ENCODE peak calls at places on chromosomes 2 and 18, in seven cellular contexts. U, P, L, Y, E, J and K are unnamed samples.

GRCh38 chr2:218427741-218428140 is 8.8 kb downstream of the VIL1 start:
- DNase-seq in L (no peak), Y (no peak), J (no peak), E (no peak), P (no peak), U (no peak), K (no peak)

GRCh38 chr2:237614151-237614720 is 13.2 kb upstream of the LRRFIP1 start:
- DNase-seq in Y (no peak), J (no peak), U (peak), P (no peak), E (no peak), L (no peak), K (no peak)

GRCh38 chr18:64026350-64026749 is 56.5 kb downstream of the SERPINB8 start:
- DNase-seq in Y (no peak), U (no peak), L (no peak), E (no peak), P (no peak), J (no peak), K (no peak)

GRCh38 chr2:49028101-49028500 is 126.2 kb downstream of the FSHR start:
- DNase-seq in U (no peak), E (no peak), L (no peak), Y (no peak), J (no peak), P (no peak), K (no peak)

GRCh38 chr2:96637385-96638143 is 548 bp downstream of the KANSL3 start:
- DNase-seq in L (peak), U (peak), Y (peak), J (peak), E (peak), P (peak), K (peak)

GRCh38 chr2:7795358-7796199 is 878.4 kb downstream of the RNF144A start:
- DNase-seq in L (no peak), P (no peak), U (peak), J (no peak), E (peak), Y (no peak), K (no peak)

GRCh38 chr18:74414951-74415515 is 42.1 kb downstream of the DIPK1C start:
- DNase-seq in U (no peak), L (no peak), Y (peak), P (no peak), J (no peak), E (no peak), K (no peak)

GRCh38 chr2:43223412-43224040 is 2.9 kb downstream of the ZFP36L2 start:
- DNase-seq in P (no peak), Y (no peak), J (no peak), L (no peak), U (peak), E (peak), K (no peak)

GRCh38 chr2:10520154-10520553 is 72.0 kb upstream of the ODC1 start:
- DNase-seq in Y (peak), P (no peak), J (no peak), E (no peak), U (no peak), L (no peak), K (no peak)

GRCh38 chr2:188576657-188577056 is 285.0 kb downstream of the GULP1 start:
- DNase-seq in Y (no peak), E (peak), L (no peak), U (no peak), J (no peak), P (no peak), K (no peak)

GRCh38 chr18:8471373-8471772 is 137.9 kb upstream of the RAB12 start:
- DNase-seq in U (no peak), L (no peak), Y (no peak), J (no peak), P (no peak), E (peak), K (no peak)

GRCh38 chr18:3411854-3412268 is 38.1 kb upstream of the TGIF1 start:
- DNase-seq in E (peak), P (peak), U (no peak), J (no peak), L (peak), Y (peak), K (no peak)

GRCh38 chr18:63956755-63957154 is 7.7 kb downstream of the HMSD start:
- DNase-seq in Y (no peak), E (peak), J (no peak), P (no peak), U (no peak), L (no peak), K (no peak)

GRCh38 chr2:28342081-28342967 is 50.3 kb upstream of the FOSL2 start:
- DNase-seq in P (no peak), Y (peak), J (no peak), E (peak), L (peak), U (peak), K (no peak)

GRCh38 chr2:216863029-216863428 is 3.2 kb upstream of the TNP1 start:
- DNase-seq in E (no peak), L (no peak), P (no peak), Y (no peak), U (no peak), J (no peak), K (no peak)

GRCh38 chr2:75381032-75381431 is 179.7 kb downstream of the EVA1A start:
- DNase-seq in U (no peak), P (no peak), E (no peak), Y (no peak), L (no peak), J (no peak), K (no peak)

GRCh38 chr2:146374505-146374904 is 1470.3 kb upstream of the ACVR2A start:
- DNase-seq in U (peak), Y (no peak), J (no peak), L (no peak), E (no peak), P (no peak), K (no peak)

GRCh38 chr2:181686566-181687185 is 6.4 kb upstream of the NEUROD1 start:
- DNase-seq in L (no peak), Y (no peak), P (no peak), U (no peak), J (no peak), E (no peak), K (no peak)

GRCh38 chr18:12119358-12119757 is 25.7 kb downstream of the ANKRD62 start:
- DNase-seq in J (no peak), P (no peak), U (no peak), L (no peak), E (no peak), Y (no peak), K (no peak)

GRCh38 chr2:162327134-162327769 is 8.8 kb upstream of the IFIH1 start:
- DNase-seq in Y (no peak), U (no peak), L (no peak), J (no peak), E (no peak), P (no peak), K (no peak)

GRCh38 chr2:239871481-239872435 is 153.4 kb downstream of the NDUFA10 start:
- DNase-seq in L (no peak), Y (peak), P (no peak), E (no peak), U (no peak), J (no peak), K (no peak)

GRCh38 chr18:75125359-75126331 is 83.3 kb downstream of the PTGR3 start:
- DNase-seq in Y (peak), P (no peak), U (no peak), E (no peak), J (no peak), L (no peak), K (no peak)

GRCh38 chr18:52992041-52992440 is 652.0 kb downstream of the DCC start:
- DNase-seq in J (no peak), U (no peak), E (no peak), L (no peak), Y (no peak), P (no peak), K (no peak)

GRCh38 chr2:159774370-159774990 is 23.5 kb downstream of the CD302 start:
- DNase-seq in L (no peak), J (no peak), U (no peak), E (no peak), P (no peak), Y (no peak), K (no peak)

GRCh38 chr18:26071020-26071419 is 19.4 kb downstream of the SS18 start:
- DNase-seq in U (no peak), Y (no peak), P (no peak), E (no peak), J (no peak), L (no peak), K (no peak)

GRCh38 chr2:187377335-187377734 is 70.7 kb downstream of the CALCRL start:
- DNase-seq in P (no peak), E (peak), U (peak), J (no peak), Y (no peak), L (no peak), K (no peak)

GRCh38 chr2:163348843-163349395 is 386.9 kb downstream of the FIGN start:
- DNase-seq in Y (peak), E (peak), P (peak), J (peak), U (peak), L (peak), K (no peak)

GRCh38 chr2:240638517-240639160 is 13.4 kb downstream of the GPR35 start:
- DNase-seq in E (peak), J (no peak), U (no peak), L (no peak), P (no peak), Y (peak), K (no peak)

GRCh38 chr2:43898134-43898957 is 59.6 kb downstream of the ABCG8 start:
- DNase-seq in L (peak), U (peak), J (no peak), Y (peak), P (peak), E (no peak), K (no peak)

GRCh38 chr2:111946294-111947114 is 48.1 kb downstream of the MERTK start:
- DNase-seq in U (peak), L (peak), P (no peak), Y (peak), E (peak), J (peak), K (no peak)

GRCh38 chr2:158456309-158457066 is at the start of the genes CCDC148 and PKP4:
- DNase-seq in Y (peak), E (peak), J (peak), U (peak), L (peak), P (peak), K (peak)
- TF ChIP-seq CTCF in Y (no peak), E (peak), J (no peak), U (peak), L (peak), P (no peak), K (no peak)

GRCh38 chr2:214393796-214394195 is 17.1 kb upstream of the VWC2L start:
- DNase-seq in P (no peak), L (no peak), U (no peak), E (no peak), Y (no peak), J (no peak), K (no peak)
- TF ChIP-seq CTCF in P (no peak), L (no peak), U (no peak), E (no peak), Y (no peak), J (no peak), K (no peak)

GRCh38 chr18:46173393-46174316 is 69.5 kb downstream of the HAUS1 start:
- DNase-seq in P (peak), J (peak), E (peak), U (peak), Y (peak), L (peak), K (peak)

GRCh38 chr18:46171331-46171730 is 67.1 kb downstream of the HAUS1 start:
- DNase-seq in L (no peak), P (no peak), J (no peak), Y (no peak), U (no peak), E (no peak), K (no peak)

GRCh38 chr18:46169464-46169941 is 65.3 kb downstream of the HAUS1 start:
- DNase-seq in P (peak), L (no peak), J (no peak), E (peak), U (peak), Y (no peak), K (no peak)

GRCh38 chr18:46179306-46179705 is 75.1 kb downstream of the HAUS1 start:
- DNase-seq in E (no peak), L (no peak), P (no peak), Y (no peak), J (no peak), U (no peak), K (no peak)

DNA sequence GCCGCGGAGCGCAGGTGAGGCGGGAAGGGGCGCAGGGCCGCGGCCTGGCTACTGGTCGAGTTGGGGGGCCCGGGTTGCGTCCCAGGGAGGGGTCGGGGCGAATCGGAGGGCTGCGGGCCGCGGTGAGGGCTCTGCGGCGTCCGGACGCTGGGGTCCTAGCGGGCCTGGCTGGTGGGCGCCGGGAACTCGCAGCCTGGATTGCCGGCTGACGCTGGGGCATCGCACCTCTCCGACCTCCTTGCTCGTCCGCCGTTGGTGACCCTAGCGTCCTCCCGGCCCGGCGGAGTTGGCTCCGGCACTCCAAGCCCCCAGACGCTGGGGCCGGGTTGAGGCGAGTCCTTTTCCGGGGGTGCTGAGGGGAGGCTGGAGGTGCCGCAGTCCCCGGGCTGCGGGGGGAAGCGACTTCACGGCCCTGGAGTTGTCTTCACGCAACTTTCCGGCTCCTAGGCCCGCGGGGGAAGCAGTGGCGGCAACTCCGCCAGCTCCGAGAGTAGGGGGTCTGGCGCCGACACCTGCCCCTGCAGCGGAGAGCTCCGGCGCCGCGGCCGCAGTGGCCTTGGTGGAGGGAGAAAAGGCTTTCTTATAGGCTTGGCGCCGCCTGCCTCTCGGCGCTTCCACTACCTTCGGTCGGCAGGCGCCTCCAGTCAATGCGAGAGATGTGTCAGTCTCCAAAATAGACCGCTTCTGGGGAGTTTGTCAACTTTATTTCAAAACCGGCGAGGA is 70.3 kb downstream of the HAUS1 start:
- DNase-seq in Y (peak), E (peak), J (no peak), L (peak), P (peak), U (peak), K (no peak)
- TF ChIP-seq CTCF in Y (no peak), E (no peak), J (no peak), L (no peak), P (no peak), U (peak), K (no peak)

DNA sequence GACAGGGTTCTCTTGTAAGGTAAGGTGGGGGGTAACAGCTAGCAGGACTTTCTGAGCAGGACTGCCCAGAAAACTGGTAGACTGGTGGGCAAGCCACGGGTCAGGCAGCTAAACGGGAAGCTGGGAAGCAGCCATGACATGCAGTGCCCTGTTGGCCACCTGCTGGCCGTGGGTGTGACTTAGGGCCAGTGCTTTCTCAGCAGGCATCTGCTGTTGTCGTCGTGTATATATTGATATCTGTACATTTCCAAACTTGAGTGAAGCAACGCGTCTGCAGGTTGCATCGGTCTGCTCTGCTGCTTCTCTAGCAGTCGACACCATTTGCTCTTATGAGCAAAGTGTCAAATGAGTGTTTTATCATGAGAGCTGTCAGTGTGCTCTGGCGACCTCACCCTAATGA is 31.0 kb downstream of the COA5 start:
- DNase-seq in E (no peak), L (no peak), P (no peak), J (no peak), U (no peak), Y (no peak), K (no peak)
- TF ChIP-seq CTCF in E (peak), L (no peak), P (no peak), J (peak), U (peak), Y (no peak), K (peak)

GRCh38 chr18:30271716-30272115 is 770.8 kb downstream of the DSC3 start:
- DNase-seq in J (no peak), U (no peak), L (no peak), E (no peak), P (no peak), Y (no peak), K (no peak)
- TF ChIP-seq CTCF in J (no peak), U (no peak), L (no peak), E (no peak), P (no peak), Y (no peak), K (peak)

GRCh38 chr2:31388736-31389135 is 25.8 kb downstream of the XDH start:
- DNase-seq in U (no peak), P (no peak), Y (no peak), E (no peak), J (no peak), L (no peak), K (no peak)

GRCh38 chr2:31386648-31387047 is 27.9 kb downstream of the XDH start:
- DNase-seq in E (no peak), Y (no peak), J (no peak), L (no peak), U (no peak), P (no peak), K (no peak)

GRCh38 chr2:31386172-31386571 is 28.4 kb downstream of the XDH start:
- DNase-seq in J (no peak), P (no peak), Y (no peak), E (no peak), L (no peak), U (no peak), K (no peak)

GRCh38 chr2:31390324-31390723 is 24.2 kb downstream of the XDH start:
- DNase-seq in L (no peak), J (no peak), E (peak), U (no peak), Y (no peak), P (no peak), K (no peak)

DNA sequence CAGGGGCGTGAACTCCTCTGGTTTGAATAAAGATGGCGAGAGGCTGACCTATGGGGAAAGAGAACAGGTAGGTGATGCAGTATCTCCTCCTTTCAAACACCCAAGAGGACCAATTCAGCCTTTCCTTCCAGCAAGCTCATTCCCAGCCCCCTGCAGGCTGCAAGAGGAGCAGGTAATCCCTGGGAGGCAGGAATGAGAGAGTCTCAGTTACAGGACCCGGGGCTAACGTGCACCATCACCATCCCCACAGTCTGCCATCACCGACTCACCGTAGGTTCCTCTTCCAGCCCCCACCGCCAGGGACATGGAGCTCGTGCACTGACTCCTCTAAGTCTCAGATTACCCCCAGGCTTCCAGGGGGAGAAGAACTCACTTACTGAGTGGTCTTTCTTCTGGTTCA is 26.7 kb downstream of the XDH start:
- DNase-seq in P (no peak), E (no peak), L (no peak), U (no peak), Y (no peak), J (no peak), K (no peak)
- TF ChIP-seq CTCF in P (no peak), E (no peak), L (no peak), U (no peak), Y (no peak), J (peak), K (no peak)

DNA sequence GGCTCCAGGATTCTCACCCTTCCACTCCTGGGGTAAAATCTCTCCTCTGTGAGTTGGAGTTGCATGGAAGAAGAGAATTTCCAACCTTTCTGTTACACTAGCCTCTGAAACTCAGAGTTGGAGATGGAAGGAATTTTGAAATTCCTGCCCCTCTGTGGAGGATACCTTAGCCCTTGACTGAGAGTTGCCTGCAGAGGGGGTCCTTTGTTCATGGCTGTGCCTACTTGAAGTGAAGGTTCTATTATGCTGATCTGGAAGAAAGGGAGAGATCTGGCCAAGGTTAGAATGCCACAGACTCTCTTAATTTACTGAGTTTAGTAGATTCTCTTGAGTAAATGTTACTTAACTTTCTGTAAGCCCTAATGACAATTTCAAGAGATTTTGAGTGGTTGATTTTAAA is 626.6 kb upstream of the GYPC start:
- DNase-seq in P (no peak), J (no peak), Y (no peak), E (no peak), U (no peak), L (no peak), K (no peak)
- TF ChIP-seq CTCF in P (no peak), J (no peak), Y (no peak), E (no peak), U (no peak), L (no peak), K (no peak)

DNA sequence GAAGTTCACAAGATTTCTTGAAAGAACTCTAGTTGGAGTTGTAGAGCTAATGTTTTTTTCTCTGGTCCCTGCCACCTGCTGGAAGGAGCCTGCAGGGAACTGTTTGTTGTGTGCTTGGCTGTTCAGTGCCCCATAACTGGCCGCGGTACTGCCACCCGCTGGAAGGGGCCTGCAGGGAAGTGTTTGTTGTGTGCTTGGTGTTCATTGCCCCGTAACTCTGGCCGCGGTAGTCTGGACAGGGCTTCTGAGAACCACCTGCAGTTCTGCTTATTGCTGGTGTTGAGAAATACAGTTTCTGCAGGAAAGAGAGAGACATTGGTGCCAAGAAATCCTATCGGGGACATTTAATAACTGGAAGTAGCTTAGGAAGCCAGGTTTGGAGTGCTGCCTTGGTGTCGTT is 58.1 kb downstream of the AGAP1 start:
- DNase-seq in P (no peak), E (peak), J (peak), L (peak), Y (peak), U (peak), K (no peak)
- TF ChIP-seq CTCF in P (no peak), E (peak), J (peak), L (peak), Y (no peak), U (peak), K (peak)

GRCh38 chr2:11758187-11758586 is 11.8 kb downstream of the LPIN1 start:
- DNase-seq in E (no peak), L (no peak), P (no peak), Y (no peak), U (no peak), J (no peak), K (no peak)
- TF ChIP-seq CTCF in E (no peak), L (no peak), P (no peak), Y (no peak), U (no peak), J (no peak), K (no peak)